ENCODE peak calls at places on chromosomes 2 and 18, in six cellular contexts. One of them, this sample, is unnamed.

GRCh38 chr2:183284606-183285005 is 160.4 kb downstream of the NUP35 start:
- ATAC-seq in body of pancreas: no peak
- ATAC-seq in naive thymus-derived CD8-positive, alpha-beta T cell: no peak
- ATAC-seq in RWPE2: peak; percentile 99
- ATAC-seq in naive B cell: no peak
- ATAC-seq in heart right ventricle: no peak
- ATAC-seq in this sample: no peak

GRCh38 chr2:145431181-145431951 is 911.4 kb upstream of the ZEB2 start:
- ATAC-seq in body of pancreas: peak; percentile 96
- ATAC-seq in naive thymus-derived CD8-positive, alpha-beta T cell: no peak
- ATAC-seq in RWPE2: peak; percentile 45
- ATAC-seq in naive B cell: no peak
- ATAC-seq in heart right ventricle: no peak
- ATAC-seq in this sample: no peak

GRCh38 chr18:6633370-6633769 is 96.1 kb upstream of the ARHGAP28 start:
- ATAC-seq in body of pancreas: no peak
- ATAC-seq in naive thymus-derived CD8-positive, alpha-beta T cell: no peak
- ATAC-seq in RWPE2: no peak
- ATAC-seq in naive B cell: no peak
- ATAC-seq in heart right ventricle: no peak
- ATAC-seq in this sample: no peak

GRCh38 chr2:215745316-215745715 is 268.0 kb downstream of the MREG start:
- ATAC-seq in body of pancreas: no peak
- ATAC-seq in naive thymus-derived CD8-positive, alpha-beta T cell: no peak
- ATAC-seq in RWPE2: no peak
- ATAC-seq in naive B cell: no peak
- ATAC-seq in heart right ventricle: no peak
- ATAC-seq in this sample: no peak

GRCh38 chr18:79139206-79139605 is 70.0 kb downstream of the ATP9B start:
- ATAC-seq in body of pancreas: no peak
- ATAC-seq in naive thymus-derived CD8-positive, alpha-beta T cell: peak; percentile 96
- ATAC-seq in RWPE2: no peak
- ATAC-seq in naive B cell: no peak
- ATAC-seq in heart right ventricle: no peak
- ATAC-seq in this sample: no peak

GRCh38 chr2:38375711-38376345 is 1.2 kb downstream of the ATL2 start:
- ATAC-seq in body of pancreas: no peak
- ATAC-seq in naive thymus-derived CD8-positive, alpha-beta T cell: peak; percentile 24
- ATAC-seq in RWPE2: peak; percentile 61
- ATAC-seq in naive B cell: no peak
- ATAC-seq in heart right ventricle: peak; percentile 21
- ATAC-seq in this sample: no peak

GRCh38 chr18:49052891-49053644 is 102.3 kb upstream of the SMAD7 start:
- ATAC-seq in body of pancreas: no peak
- ATAC-seq in naive thymus-derived CD8-positive, alpha-beta T cell: peak; percentile 82
- ATAC-seq in RWPE2: no peak
- ATAC-seq in naive B cell: peak; percentile 71
- ATAC-seq in heart right ventricle: no peak
- ATAC-seq in this sample: no peak

GRCh38 chr2:10920764-10921468 is 9.2 kb downstream of the KCNF1 start:
- ATAC-seq in body of pancreas: no peak
- ATAC-seq in naive thymus-derived CD8-positive, alpha-beta T cell: no peak
- ATAC-seq in RWPE2: no peak
- ATAC-seq in naive B cell: no peak
- ATAC-seq in heart right ventricle: no peak
- ATAC-seq in this sample: no peak

GRCh38 chr2:108942231-108943066 is 46.6 kb downstream of the EDAR start:
- ATAC-seq in body of pancreas: no peak
- ATAC-seq in naive thymus-derived CD8-positive, alpha-beta T cell: no peak
- ATAC-seq in RWPE2: no peak
- ATAC-seq in naive B cell: no peak
- ATAC-seq in heart right ventricle: no peak
- ATAC-seq in this sample: no peak

GRCh38 chr18:46053368-46054095 is 18.5 kb downstream of the PSTPIP2 start:
- ATAC-seq in body of pancreas: no peak
- ATAC-seq in naive thymus-derived CD8-positive, alpha-beta T cell: no peak
- ATAC-seq in RWPE2: no peak
- ATAC-seq in naive B cell: no peak
- ATAC-seq in heart right ventricle: no peak
- ATAC-seq in this sample: no peak

GRCh38 chr2:11234309-11234708 is 79.0 kb downstream of the SLC66A3 start:
- ATAC-seq in body of pancreas: no peak
- ATAC-seq in naive thymus-derived CD8-positive, alpha-beta T cell: no peak
- ATAC-seq in RWPE2: no peak
- ATAC-seq in naive B cell: no peak
- ATAC-seq in heart right ventricle: no peak
- ATAC-seq in this sample: no peak

GRCh38 chr18:51070545-51070944 is 40.5 kb downstream of the SMAD4 start:
- ATAC-seq in body of pancreas: no peak
- ATAC-seq in naive thymus-derived CD8-positive, alpha-beta T cell: no peak
- ATAC-seq in RWPE2: peak; percentile 92
- ATAC-seq in naive B cell: no peak
- ATAC-seq in heart right ventricle: no peak
- ATAC-seq in this sample: no peak

GRCh38 chr2:126761981-126762878 is 106.3 kb downstream of the GYPC start:
- ATAC-seq in body of pancreas: no peak
- ATAC-seq in naive thymus-derived CD8-positive, alpha-beta T cell: peak; percentile 94
- ATAC-seq in RWPE2: no peak
- ATAC-seq in naive B cell: no peak
- ATAC-seq in heart right ventricle: no peak
- ATAC-seq in this sample: no peak

GRCh38 chr2:145411493-145411892 is 891.6 kb upstream of the ZEB2 start:
- ATAC-seq in body of pancreas: no peak
- ATAC-seq in naive thymus-derived CD8-positive, alpha-beta T cell: peak; percentile 86
- ATAC-seq in RWPE2: no peak
- ATAC-seq in naive B cell: peak; percentile 88
- ATAC-seq in heart right ventricle: no peak
- ATAC-seq in this sample: no peak

GRCh38 chr2:62293490-62294212 is 97.7 kb downstream of the B3GNT2 start:
- ATAC-seq in body of pancreas: peak; percentile 91
- ATAC-seq in naive thymus-derived CD8-positive, alpha-beta T cell: no peak
- ATAC-seq in RWPE2: peak; percentile 79
- ATAC-seq in naive B cell: peak; percentile 36
- ATAC-seq in heart right ventricle: peak; percentile 72
- ATAC-seq in this sample: peak; percentile 89

GRCh38 chr2:101752708-101753107 is 55.2 kb downstream of the MAP4K4 start:
- ATAC-seq in body of pancreas: peak; percentile 18
- ATAC-seq in naive thymus-derived CD8-positive, alpha-beta T cell: no peak
- ATAC-seq in RWPE2: peak; percentile 23
- ATAC-seq in naive B cell: no peak
- ATAC-seq in heart right ventricle: peak; percentile 67
- ATAC-seq in this sample: no peak

GRCh38 chr2:123688504-123688903 is 336.6 kb upstream of the CNTNAP5 start:
- ATAC-seq in body of pancreas: no peak
- ATAC-seq in naive thymus-derived CD8-positive, alpha-beta T cell: no peak
- ATAC-seq in RWPE2: no peak
- ATAC-seq in naive B cell: no peak
- ATAC-seq in heart right ventricle: no peak
- ATAC-seq in this sample: no peak

GRCh38 chr2:230134496-230135073 is 65.9 kb upstream of the SLC16A14 start:
- ATAC-seq in body of pancreas: no peak
- ATAC-seq in naive thymus-derived CD8-positive, alpha-beta T cell: no peak
- ATAC-seq in RWPE2: no peak
- ATAC-seq in naive B cell: peak; percentile 16
- ATAC-seq in heart right ventricle: peak; percentile 54
- ATAC-seq in this sample: no peak

GRCh38 chr2:232540441-232541041 is 1.0 kb downstream of the CHRNG start:
- ATAC-seq in body of pancreas: no peak
- ATAC-seq in naive thymus-derived CD8-positive, alpha-beta T cell: no peak
- ATAC-seq in RWPE2: no peak
- ATAC-seq in naive B cell: no peak
- ATAC-seq in heart right ventricle: no peak
- ATAC-seq in this sample: peak; percentile 6

GRCh38 chr2:145049475-145049874 is 529.6 kb upstream of the ZEB2 start:
- ATAC-seq in body of pancreas: no peak
- ATAC-seq in naive thymus-derived CD8-positive, alpha-beta T cell: no peak
- ATAC-seq in RWPE2: no peak
- ATAC-seq in naive B cell: no peak
- ATAC-seq in heart right ventricle: no peak
- ATAC-seq in this sample: peak; percentile 99

GRCh38 chr2:169468841-169469240 is 10.5 kb upstream of the BBS5 start:
- ATAC-seq in body of pancreas: peak; percentile 12
- ATAC-seq in naive thymus-derived CD8-positive, alpha-beta T cell: no peak
- ATAC-seq in RWPE2: no peak
- ATAC-seq in naive B cell: no peak
- ATAC-seq in heart right ventricle: no peak
- ATAC-seq in this sample: no peak

GRCh38 chr2:215505044-215505786 is 69.3 kb upstream of the FN1 start:
- ATAC-seq in body of pancreas: peak; percentile 96
- ATAC-seq in naive thymus-derived CD8-positive, alpha-beta T cell: no peak
- ATAC-seq in RWPE2: no peak
- ATAC-seq in naive B cell: no peak
- ATAC-seq in heart right ventricle: no peak
- ATAC-seq in this sample: no peak

GRCh38 chr2:27255660-27256059 is 7.2 kb downstream of the SLC30A3 start:
- ATAC-seq in body of pancreas: no peak
- ATAC-seq in naive thymus-derived CD8-positive, alpha-beta T cell: no peak
- ATAC-seq in RWPE2: no peak
- ATAC-seq in naive B cell: no peak
- ATAC-seq in heart right ventricle: no peak
- ATAC-seq in this sample: no peak

GRCh38 chr2:209463226-209463625 is 39.4 kb downstream of the MAP2 start:
- ATAC-seq in body of pancreas: no peak
- ATAC-seq in naive thymus-derived CD8-positive, alpha-beta T cell: no peak
- ATAC-seq in RWPE2: no peak
- ATAC-seq in naive B cell: peak; percentile 53
- ATAC-seq in heart right ventricle: no peak
- ATAC-seq in this sample: no peak

GRCh38 chr2:673615-674318 is 3.4 kb downstream of the TMEM18 start:
- ATAC-seq in body of pancreas: no peak
- ATAC-seq in naive thymus-derived CD8-positive, alpha-beta T cell: no peak
- ATAC-seq in RWPE2: no peak
- ATAC-seq in naive B cell: no peak
- ATAC-seq in heart right ventricle: no peak
- ATAC-seq in this sample: no peak

GRCh38 chr2:210623506-210623905 is 67.1 kb downstream of the CPS1 start:
- ATAC-seq in body of pancreas: no peak
- ATAC-seq in naive thymus-derived CD8-positive, alpha-beta T cell: no peak
- ATAC-seq in RWPE2: no peak
- ATAC-seq in naive B cell: no peak
- ATAC-seq in heart right ventricle: no peak
- ATAC-seq in this sample: no peak

This sample was measured in esophagus mucosa.